ENCODE peak calls at places on chromosomes 2 and 18, in four cellular contexts. One of them, this sample, is unnamed.

GRCh38 chr2:96423281-96423680 is 81.9 kb downstream of the NEURL3 start:
- DNase-seq in fibroblast of mammary gland: peak
- DNase-seq in cardiac muscle cell: no peak
- DNase-seq in K562: no peak
- DNase-seq in this sample: no peak

GRCh38 chr18:58314284-58314683 is 270.3 kb downstream of the NEDD4L start:
- DNase-seq in fibroblast of mammary gland: peak
- DNase-seq in K562: peak
- DNase-seq in cardiac muscle cell: no peak
- DNase-seq in this sample: peak

GRCh38 chr2:12619975-12620374 is 96.8 kb upstream of the TRIB2 start:
- DNase-seq in fibroblast of mammary gland: peak
- DNase-seq in K562: no peak
- DNase-seq in cardiac muscle cell: no peak
- DNase-seq in this sample: no peak

GRCh38 chr18:7941533-7941932 is 374.4 kb downstream of the PTPRM start:
- DNase-seq in cardiac muscle cell: no peak
- DNase-seq in fibroblast of mammary gland: no peak
- DNase-seq in K562: no peak
- DNase-seq in this sample: peak

GRCh38 chr2:240507060-240507777 is 50.6 kb downstream of the ANKMY1 start:
- DNase-seq in K562: no peak
- DNase-seq in fibroblast of mammary gland: no peak
- DNase-seq in cardiac muscle cell: no peak
- DNase-seq in this sample: no peak

GRCh38 chr2:54240515-54241219 is 15.4 kb downstream of the TSPYL6 start:
- DNase-seq in K562: no peak
- DNase-seq in cardiac muscle cell: no peak
- DNase-seq in fibroblast of mammary gland: peak
- DNase-seq in this sample: no peak

GRCh38 chr2:18047896-18048657 is 169.6 kb downstream of the KCNS3 start:
- DNase-seq in cardiac muscle cell: no peak
- DNase-seq in fibroblast of mammary gland: no peak
- DNase-seq in K562: no peak
- DNase-seq in this sample: peak

GRCh38 chr2:67048314-67048713 is 348.8 kb upstream of the ETAA1 start:
- DNase-seq in K562: no peak
- DNase-seq in cardiac muscle cell: no peak
- DNase-seq in fibroblast of mammary gland: no peak
- DNase-seq in this sample: no peak

GRCh38 chr2:128187032-128187654 is 96.1 kb downstream of the UGGT1 start:
- DNase-seq in fibroblast of mammary gland: peak
- DNase-seq in K562: no peak
- DNase-seq in cardiac muscle cell: no peak
- DNase-seq in this sample: peak

GRCh38 chr2:166613226-166613625 is 119.2 kb upstream of the SCN7A start:
- DNase-seq in cardiac muscle cell: no peak
- DNase-seq in fibroblast of mammary gland: no peak
- DNase-seq in K562: no peak
- DNase-seq in this sample: no peak

GRCh38 chr2:229174794-229175529 is 96.1 kb downstream of the PID1 start:
- DNase-seq in fibroblast of mammary gland: peak
- DNase-seq in cardiac muscle cell: no peak
- DNase-seq in K562: no peak
- DNase-seq in this sample: no peak

GRCh38 chr18:25595274-25595673 is 243.3 kb upstream of the ZNF521 start:
- DNase-seq in fibroblast of mammary gland: no peak
- DNase-seq in K562: no peak
- DNase-seq in cardiac muscle cell: no peak
- DNase-seq in this sample: no peak

GRCh38 chr2:130767408-130767775 is 12.1 kb downstream of the AMER3 start:
- DNase-seq in cardiac muscle cell: no peak
- DNase-seq in K562: no peak
- DNase-seq in fibroblast of mammary gland: no peak
- DNase-seq in this sample: no peak

GRCh38 chr2:96147593-96148201 is 2.5 kb upstream of the DUSP2 start:
- DNase-seq in K562: no peak
- DNase-seq in fibroblast of mammary gland: no peak
- DNase-seq in cardiac muscle cell: peak
- DNase-seq in this sample: no peak

GRCh38 chr18:57533399-57533884 is 53.1 kb downstream of the FECH start:
- DNase-seq in cardiac muscle cell: peak
- DNase-seq in fibroblast of mammary gland: peak
- DNase-seq in K562: no peak
- DNase-seq in this sample: no peak

GRCh38 chr2:85997016-85997970 is 108.4 kb downstream of the POLR1A start:
- DNase-seq in K562: peak
- DNase-seq in fibroblast of mammary gland: no peak
- DNase-seq in cardiac muscle cell: no peak
- DNase-seq in this sample: no peak

GRCh38 chr2:64204006-64204632 is 59.9 kb upstream of the PELI1 start:
- DNase-seq in fibroblast of mammary gland: peak
- DNase-seq in cardiac muscle cell: no peak
- DNase-seq in K562: no peak
- DNase-seq in this sample: no peak

GRCh38 chr2:145752091-145752806 is 1232.3 kb upstream of the ZEB2 start:
- DNase-seq in K562: peak
- DNase-seq in cardiac muscle cell: peak
- DNase-seq in fibroblast of mammary gland: peak
- DNase-seq in this sample: peak

GRCh38 chr18:49944681-49945080 is 131.3 kb upstream of the ACAA2 start:
- DNase-seq in cardiac muscle cell: no peak
- DNase-seq in K562: peak
- DNase-seq in fibroblast of mammary gland: peak
- DNase-seq in this sample: no peak

GRCh38 chr18:58202406-58202730 is 158.3 kb downstream of the NEDD4L start:
- DNase-seq in fibroblast of mammary gland: no peak
- DNase-seq in K562: peak
- DNase-seq in cardiac muscle cell: no peak
- DNase-seq in this sample: no peak

GRCh38 chr18:54947115-54947514 is 12.1 kb downstream of the CCDC68 start:
- DNase-seq in fibroblast of mammary gland: no peak
- DNase-seq in K562: no peak
- DNase-seq in cardiac muscle cell: no peak
- DNase-seq in this sample: no peak

GRCh38 chr2:212958757-212959295 is 192.6 kb downstream of the IKZF2 start:
- DNase-seq in cardiac muscle cell: no peak
- DNase-seq in fibroblast of mammary gland: peak
- DNase-seq in K562: no peak
- DNase-seq in this sample: no peak

GRCh38 chr18:12093520-12094257 is at the start of gene ANKRD62:
- DNase-seq in cardiac muscle cell: no peak
- DNase-seq in K562: peak
- DNase-seq in fibroblast of mammary gland: no peak
- DNase-seq in this sample: no peak

GRCh38 chr2:71941731-71942575 is 205.7 kb downstream of the CYP26B1 start:
- DNase-seq in cardiac muscle cell: no peak
- DNase-seq in K562: no peak
- DNase-seq in fibroblast of mammary gland: no peak
- DNase-seq in this sample: no peak

GRCh38 chr2:102843759-102844443 is 82.1 kb downstream of the TMEM182 start:
- DNase-seq in K562: no peak
- DNase-seq in cardiac muscle cell: no peak
- DNase-seq in fibroblast of mammary gland: no peak
- DNase-seq in this sample: no peak

GRCh38 chr2:215737496-215737895 is 275.9 kb downstream of the MREG start:
- DNase-seq in cardiac muscle cell: no peak
- DNase-seq in K562: no peak
- DNase-seq in fibroblast of mammary gland: no peak
- DNase-seq in this sample: no peak

GRCh38 chr2:15638720-15639119 is 47.1 kb downstream of the DDX1 start:
- DNase-seq in cardiac muscle cell: no peak
- DNase-seq in K562: no peak
- DNase-seq in fibroblast of mammary gland: peak
- DNase-seq in this sample: no peak

GRCh38 chr18:71503222-71503621 is 1040.9 kb downstream of the CBLN2 start:
- DNase-seq in fibroblast of mammary gland: no peak
- DNase-seq in K562: no peak
- DNase-seq in cardiac muscle cell: no peak
- DNase-seq in this sample: no peak

GRCh38 chr2:199468561-199469513 is 11.1 kb upstream of the SATB2 start:
- DNase-seq in cardiac muscle cell: no peak
- DNase-seq in fibroblast of mammary gland: no peak
- DNase-seq in K562: no peak
- DNase-seq in this sample: no peak

GRCh38 chr2:227578642-227579041 is 20.1 kb upstream of the SCYGR2 start:
- DNase-seq in cardiac muscle cell: no peak
- DNase-seq in K562: no peak
- DNase-seq in fibroblast of mammary gland: no peak
- DNase-seq in this sample: no peak

GRCh38 chr2:2950403-2950952 is 427.1 kb downstream of the EIPR1 start:
- DNase-seq in fibroblast of mammary gland: no peak
- DNase-seq in cardiac muscle cell: no peak
- DNase-seq in K562: no peak
- DNase-seq in this sample: no peak

GRCh38 chr2:110097506-110098220 is 18.0 kb downstream of the MALL start:
- DNase-seq in cardiac muscle cell: no peak
- DNase-seq in K562: no peak
- DNase-seq in fibroblast of mammary gland: no peak
- DNase-seq in this sample: no peak

GRCh38 chr2:46812381-46813024 is 103.1 kb downstream of the MCFD2 start:
- DNase-seq in fibroblast of mammary gland: peak
- DNase-seq in cardiac muscle cell: no peak
- DNase-seq in K562: no peak
- DNase-seq in this sample: no peak

GRCh38 chr2:27723372-27724144 is 48.0 kb upstream of the MRPL33 start:
- DNase-seq in fibroblast of mammary gland: peak
- DNase-seq in K562: peak
- DNase-seq in cardiac muscle cell: peak
- DNase-seq in this sample: peak

GRCh38 chr2:132477962-132478361 is 61.4 kb downstream of the GPR39 start:
- DNase-seq in cardiac muscle cell: no peak
- DNase-seq in K562: no peak
- DNase-seq in fibroblast of mammary gland: peak
- DNase-seq in this sample: no peak

This sample was measured in A549.